ENCODE peak calls at places on chromosome 1, in seven cellular contexts. A, T, X, Z, M, V and S are unnamed samples. For H3K36me3, the result is how much of the 10 kb centered on the place peaks cover.

GRCh38 chr1:201192478-201192804 is 1.8 kb downstream of the IGFN1 start:
- DNase-seq in Z (no peak), M (no peak), T (no peak), X (no peak), V (no peak), A (peak), S (no peak)

GRCh38 chr1:22717038-22717758 is 6.6 kb downstream of the EPHB2 start:
- DNase-seq in A (no peak), V (peak), T (no peak), Z (peak), M (no peak), X (no peak), S (peak)

GRCh38 chr1:196466656-196467055 is 141.6 kb downstream of the KCNT2 start:
- DNase-seq in T (no peak), M (no peak), Z (no peak), A (no peak), X (no peak), V (no peak), S (no peak)

GRCh38 chr1:46333300-46334029 is 7.1 kb upstream of the NSUN4 start:
- DNase-seq in M (no peak), V (peak), Z (peak), X (no peak), T (no peak), A (no peak), S (peak)

GRCh38 chr1:184366992-184367391 is 19.8 kb upstream of the C1orf21 start:
- DNase-seq in X (no peak), Z (no peak), A (no peak), V (no peak), M (no peak), T (no peak), S (no peak)

GRCh38 chr1:64540265-64540791 is 70.4 kb downstream of the CACHD1 start:
- DNase-seq in T (no peak), X (no peak), V (no peak), Z (no peak), A (no peak), M (no peak), S (no peak)

GRCh38 chr1:180600301-180600700 is 31.5 kb upstream of the XPR1 start:
- DNase-seq in Z (no peak), A (no peak), M (no peak), V (no peak), T (no peak), X (no peak), S (no peak)

GRCh38 chr1:154445040-154445472 is 39.9 kb downstream of the IL6R start:
- DNase-seq in T (no peak), Z (no peak), X (no peak), M (no peak), V (no peak), A (no peak), S (no peak)

GRCh38 chr1:240888039-240888786 is 276.3 kb upstream of the GREM2 start:
- DNase-seq in V (peak), A (no peak), M (peak), Z (peak), T (no peak), X (no peak), S (peak)

GRCh38 chr1:225450491-225451191 is 22.8 kb upstream of the LBR start:
- DNase-seq in X (no peak), V (no peak), T (peak), M (no peak), A (no peak), Z (peak), S (no peak)

GRCh38 chr1:70966018-70966638 is 81.5 kb downstream of the PTGER3 start:
- DNase-seq in A (no peak), X (no peak), T (no peak), V (peak), Z (no peak), M (no peak), S (no peak)

GRCh38 chr1:182279302-182279701 is 112.3 kb downstream of the GLUL start:
- DNase-seq in Z (no peak), A (no peak), X (no peak), M (no peak), V (no peak), T (no peak), S (no peak)

GRCh38 chr1:51792864-51793263 is 85.7 kb downstream of the NRDC start:
- DNase-seq in X (no peak), V (no peak), T (no peak), A (no peak), M (no peak), Z (no peak), S (no peak)

GRCh38 chr1:198966519-198966918 is 327.7 kb downstream of the PTPRC start:
- DNase-seq in M (no peak), V (no peak), Z (no peak), T (no peak), X (no peak), A (no peak), S (no peak)

GRCh38 chr1:182688436-182688835 is 4.0 kb upstream of the RGS8 start:
- DNase-seq in T (no peak), M (no peak), X (no peak), A (no peak), V (no peak), Z (no peak), S (no peak)

GRCh38 chr1:64748222-64748621 is 3.3 kb downstream of the RAVER2 start:
- DNase-seq in V (no peak), M (no peak), T (no peak), Z (no peak), X (no peak), A (no peak), S (no peak)

GRCh38 chr1:211698161-211699026 is 23.0 kb upstream of the NEK2 start:
- DNase-seq in V (peak), X (peak), T (peak), A (peak), Z (peak), M (peak), S (peak)

GRCh38 chr1:85118751-85119150 is 70.5 kb upstream of the MCOLN3 start:
- DNase-seq in X (no peak), M (no peak), A (no peak), T (no peak), Z (no peak), V (no peak), S (no peak)

GRCh38 chr1:47508900-47509488 is 71.2 kb downstream of the FOXD2 start:
- DNase-seq in A (no peak), M (no peak), T (no peak), X (no peak), Z (peak), V (peak), S (peak)

GRCh38 chr1:12617901-12618660 is at the start of gene DHRS3:
- DNase-seq in X (no peak), V (peak), A (peak), Z (peak), T (peak), M (peak), S (peak)

GRCh38 chr1:229479660-229480399 is 28.3 kb downstream of the NUP133 start:
- DNase-seq in M (no peak), A (no peak), T (no peak), V (no peak), Z (no peak), X (no peak), S (no peak)

GRCh38 chr1:231171623-231172197 is 9.9 kb downstream of the TRIM67 start:
- DNase-seq in V (no peak), X (no peak), M (no peak), A (no peak), Z (no peak), T (no peak), S (no peak)

GRCh38 chr1:9211291-9211811 is 23.2 kb upstream of the H6PD start:
- DNase-seq in X (no peak), T (no peak), M (no peak), Z (no peak), A (no peak), V (no peak), S (peak)

GRCh38 chr1:207314836-207315235 is 6.6 kb upstream of the CD55 start:
- DNase-seq in T (no peak), V (no peak), X (no peak), M (no peak), Z (no peak), A (no peak), S (no peak)

GRCh38 chr1:119974013-119974412 is 77.7 kb upstream of the ADAM30 start:
- DNase-seq in X (no peak), M (no peak), Z (no peak), A (no peak), T (no peak), V (no peak), S (no peak)

DNA sequence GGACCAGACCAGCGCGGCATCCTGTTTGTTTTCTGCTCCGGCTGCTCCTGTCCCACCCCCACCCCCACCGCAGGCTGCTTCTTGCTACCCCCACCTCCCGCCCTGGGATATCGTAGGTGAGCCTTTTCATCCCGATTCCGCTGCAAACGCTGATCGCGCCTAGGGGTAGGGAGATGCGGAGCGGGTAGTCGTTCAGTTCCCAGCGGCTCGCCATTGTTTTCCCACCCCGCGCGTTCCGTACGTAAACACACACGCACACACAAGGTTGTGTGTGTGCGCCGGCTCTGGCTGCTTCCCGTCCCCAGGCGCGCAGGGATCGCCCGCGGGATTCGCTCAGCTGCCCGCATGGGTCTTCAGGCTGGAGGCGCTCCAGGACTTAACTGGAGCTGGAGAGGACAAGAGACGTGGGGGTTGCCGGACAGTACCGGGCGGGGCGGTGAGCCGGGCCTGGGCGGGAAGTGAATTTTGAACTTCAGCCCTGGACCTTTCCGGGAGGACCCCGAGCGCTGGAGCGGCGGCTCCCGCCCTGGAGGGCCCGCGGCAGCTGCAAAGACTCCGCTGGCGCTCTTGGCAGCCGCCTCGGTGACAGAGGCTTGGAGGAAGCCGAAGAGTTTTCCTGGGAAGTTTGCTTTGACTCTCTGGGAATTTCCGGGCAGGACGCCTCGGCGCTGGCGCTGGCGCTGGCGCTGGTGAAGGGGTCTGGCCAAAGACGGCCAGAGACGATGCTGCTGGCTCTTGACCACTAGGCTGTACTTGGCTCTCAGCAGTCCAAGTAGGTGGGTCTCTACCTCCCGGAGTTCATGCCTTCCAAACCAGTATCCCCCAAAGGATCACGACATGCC is 1.6 kb downstream of the SOX13 start:
- DNase-seq in A (peak), V (peak), Z (peak), M (peak), X (no peak), T (peak), S (peak)
- H3K4me3 ChIP-seq in A (peak), V (peak), Z (peak), M (peak), X (peak), T (peak), S (peak)

GRCh38 chr1:19113362-19114092 is 96.5 kb downstream of the UBR4 start:
- DNase-seq in T (no peak), V (peak), Z (peak), M (no peak), A (no peak), X (no peak), S (peak)

GRCh38 chr1:19110266-19110927 is 99.7 kb downstream of the UBR4 start:
- DNase-seq in Z (no peak), X (no peak), T (no peak), A (no peak), V (no peak), M (no peak), S (no peak)

GRCh38 chr1:19115082-19115808 is 94.8 kb downstream of the UBR4 start:
- DNase-seq in M (no peak), V (no peak), X (no peak), T (no peak), Z (peak), A (no peak), S (no peak)

DNA sequence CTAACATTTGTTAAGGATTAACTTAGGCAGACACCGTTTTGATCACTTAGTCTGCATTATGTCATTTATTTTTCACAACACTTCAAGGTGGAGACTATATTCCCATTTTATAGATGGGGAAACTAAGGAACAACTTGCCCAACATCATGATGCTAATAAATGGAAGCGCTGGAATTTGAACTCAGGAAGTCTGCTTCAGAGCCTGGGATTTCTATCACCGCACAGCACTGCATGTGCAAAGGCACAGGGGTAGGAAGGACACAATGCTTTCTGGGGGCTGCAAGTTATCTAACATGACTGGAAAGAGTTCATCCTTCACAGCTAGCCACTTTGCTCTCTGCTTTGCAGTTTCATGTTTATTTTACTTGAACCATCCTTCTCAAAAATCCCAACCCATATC is 100.5 kb downstream of the UBR4 start:
- DNase-seq in X (no peak), M (no peak), A (no peak), Z (no peak), V (no peak), T (no peak), S (no peak)
- H3K36me3 ChIP-seq in X (half or more), M (half or more), A (under half), Z (half or more), V (under half), T (half or more), S (half or more)

GRCh38 chr1:81574365-81574764 is 226.4 kb upstream of the ADGRL2 start:
- DNase-seq in V (no peak), M (no peak), X (no peak), T (no peak), A (no peak), Z (no peak), S (no peak)
- H3K4me3 ChIP-seq in V (no peak), M (no peak), X (no peak), T (no peak), A (no peak), Z (no peak), S (no peak)

DNA sequence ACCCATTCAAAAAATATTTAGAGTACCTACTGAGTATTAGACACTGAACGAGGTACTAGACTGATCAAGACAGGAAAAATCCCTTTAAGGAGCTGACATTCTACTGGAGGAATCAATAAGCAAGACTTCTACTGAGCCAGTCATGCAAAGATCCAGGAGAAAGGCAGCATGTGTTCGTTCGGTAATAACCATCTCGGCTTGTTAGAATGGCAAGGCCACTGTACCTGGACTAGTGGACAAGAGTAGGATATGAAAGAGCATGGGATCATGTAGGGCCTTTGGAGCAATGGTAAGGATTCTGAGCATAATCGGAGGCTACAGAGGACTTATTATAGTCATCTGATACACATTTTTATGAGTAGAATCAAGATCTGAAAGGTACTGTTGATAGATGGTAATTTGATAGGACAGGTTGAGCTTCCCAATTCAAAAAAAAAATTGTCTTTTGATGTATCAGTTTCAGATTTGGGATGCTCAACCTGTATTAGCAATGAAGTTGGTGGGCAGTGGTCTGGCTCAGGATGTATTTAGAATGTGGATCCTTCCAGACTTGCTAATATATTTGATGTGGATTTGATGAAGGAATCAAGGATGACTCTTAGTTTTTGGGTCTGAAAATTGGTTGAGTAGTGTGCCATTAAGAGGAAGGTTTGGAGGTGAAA is 2.3 kb downstream of the COX20 start:
- DNase-seq in X (no peak), T (no peak), M (no peak), A (no peak), V (no peak), Z (no peak), S (no peak)
- H3K36me3 ChIP-seq in X (under half), T (under half), M (under half), A (under half), V (under half), Z (half or more), S (under half)

DNA sequence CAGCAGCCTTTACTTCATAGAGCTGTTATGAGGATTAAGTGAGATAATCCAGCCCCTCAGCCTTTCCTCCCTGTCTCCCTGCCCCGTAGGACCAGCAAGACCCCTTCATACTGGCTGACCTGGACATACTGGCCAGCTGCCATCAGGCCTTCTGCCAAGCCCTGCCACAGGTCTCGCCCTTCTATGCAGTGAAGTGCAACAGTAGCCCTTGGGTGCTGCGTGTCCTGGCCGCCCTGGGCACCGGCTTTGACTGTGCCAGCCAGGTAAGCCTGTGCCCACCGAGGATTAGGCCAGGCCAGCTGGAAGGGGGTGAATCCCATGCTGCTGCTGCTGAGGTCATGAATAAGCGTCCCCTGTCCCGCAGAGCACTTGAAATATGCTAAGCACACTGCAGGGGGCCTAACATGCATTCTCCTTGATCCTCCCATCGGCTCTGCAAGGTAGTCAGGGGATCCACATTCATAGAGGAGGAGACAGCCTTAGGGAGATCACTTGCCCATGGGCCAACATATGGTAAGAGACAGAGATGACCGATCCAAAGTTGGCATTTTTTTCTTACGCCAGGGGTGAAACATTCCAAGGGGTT is 73.3 kb upstream of the TINAGL1 start:
- DNase-seq in X (no peak), Z (peak), M (peak), V (no peak), T (no peak), A (no peak), S (peak)
- H3K4me3 ChIP-seq in X (no peak), Z (no peak), M (peak), V (no peak), T (no peak), A (no peak), S (no peak)